ENCODE peak calls at places on chromosomes 11 and 22, in ten cellular contexts. O, G, W, A, D, V, P, Q, N and K are unnamed samples.
A peak's percentile ranks its signal among the peaks of the same experiment; 100 is the strongest.

GRCh38 chr22:24601217-24602104 is 1.5 kb upstream of the GGT1 start:
- DNase-seq in O (peak; percentile 38), G (no peak), W (no peak), A (no peak), D (no peak), V (peak; percentile 59), P (no peak), Q (no peak), N (peak; percentile 80), K (no peak)

GRCh38 chr22:24155597-24156145 is 25.6 kb upstream of the SUSD2 start:
- DNase-seq in O (peak; percentile 65), G (peak; percentile 55), W (peak; percentile 33), A (peak; percentile 60), D (no peak), V (peak; percentile 69), P (no peak), Q (peak; percentile 61), N (peak; percentile 91), K (peak; percentile 10)

GRCh38 chr11:35362571-35362980 is 56.8 kb downstream of the SLC1A2 start:
- DNase-seq in O (no peak), G (no peak), W (no peak), A (no peak), D (no peak), V (no peak), P (no peak), Q (no peak), N (no peak), K (no peak)

GRCh38 chr11:18229501-18229900 is 7.1 kb downstream of the SAA4 start:
- DNase-seq in O (no peak), G (no peak), W (no peak), A (no peak), D (peak; percentile 14), V (no peak), P (no peak), Q (peak; percentile 83), N (no peak), K (no peak)

GRCh38 chr22:49426618-49427266 is 400.9 kb downstream of the BRD1 start:
- DNase-seq in O (no peak), G (no peak), W (no peak), A (no peak), D (no peak), V (no peak), P (no peak), Q (no peak), N (peak; percentile 15), K (no peak)

GRCh38 chr11:64192429-64192828 is 6.5 kb downstream of the STIP1 start:
- DNase-seq in O (no peak), G (no peak), W (no peak), A (no peak), D (no peak), V (no peak), P (no peak), Q (no peak), N (no peak), K (no peak)

GRCh38 chr11:10550503-10550902 is 9.5 kb upstream of the RNF141 start:
- DNase-seq in O (no peak), G (no peak), W (no peak), A (no peak), D (no peak), V (no peak), P (no peak), Q (no peak), N (no peak), K (no peak)

GRCh38 chr11:2768471-2769408 is 68.9 kb upstream of the KCNQ1OT1 start:
- DNase-seq in O (peak; percentile 88), G (no peak), W (no peak), A (no peak), D (no peak), V (peak; percentile 13), P (peak; percentile 17), Q (no peak), N (peak; percentile 60), K (no peak)

GRCh38 chr11:112797653-112798293 is 163.4 kb upstream of the NCAM1 start:
- DNase-seq in O (peak; percentile 85), G (peak; percentile 19), W (no peak), A (no peak), D (no peak), V (peak; percentile 69), P (no peak), Q (peak; percentile 17), N (no peak), K (no peak)

GRCh38 chr11:90542092-90542491 is 319.2 kb upstream of the CHORDC1 start:
- DNase-seq in O (no peak), G (no peak), W (no peak), A (no peak), D (no peak), V (no peak), P (no peak), Q (no peak), N (no peak), K (no peak)

GRCh38 chr11:39786281-39786680 is 1673.2 kb downstream of the LRRC4C start:
- DNase-seq in O (no peak), G (no peak), W (no peak), A (no peak), D (no peak), V (no peak), P (no peak), Q (no peak), N (no peak), K (no peak)

GRCh38 chr11:45655347-45655756 is 10.1 kb downstream of the CHST1 start:
- DNase-seq in O (peak; percentile 71), G (peak; percentile 75), W (peak; percentile 72), A (peak; percentile 12), D (peak; percentile 12), V (peak; percentile 68), P (peak; percentile 68), Q (peak; percentile 77), N (peak; percentile 80), K (peak; percentile 21)

GRCh38 chr11:11411401-11411985 is 58.4 kb upstream of the CSNK2A3 start:
- DNase-seq in O (no peak), G (peak; percentile 68), W (no peak), A (no peak), D (no peak), V (no peak), P (no peak), Q (no peak), N (no peak), K (no peak)

GRCh38 chr11:98798333-98798732 is 222.4 kb upstream of the CNTN5 start:
- DNase-seq in O (no peak), G (no peak), W (no peak), A (no peak), D (no peak), V (no peak), P (no peak), Q (no peak), N (no peak), K (no peak)

GRCh38 chr22:43042101-43042780 is 27.3 kb upstream of the PACSIN2 start:
- DNase-seq in O (peak; percentile 77), G (peak; percentile 83), W (peak; percentile 17), A (no peak), D (no peak), V (no peak), P (no peak), Q (no peak), N (no peak), K (no peak)

GRCh38 chr22:42214625-42215415 is 55.6 kb downstream of the TCF20 start:
- DNase-seq in O (no peak), G (peak; percentile 41), W (no peak), A (no peak), D (no peak), V (no peak), P (no peak), Q (no peak), N (peak; percentile 83), K (no peak)

GRCh38 chr11:117884994-117885393 is 8.5 kb upstream of the FXYD6 start:
- DNase-seq in O (no peak), G (no peak), W (no peak), A (no peak), D (no peak), V (no peak), P (peak; percentile 21), Q (no peak), N (no peak), K (no peak)

GRCh38 chr11:4480577-4481539 is 1.6 kb upstream of the OR52K1 start:
- DNase-seq in O (peak; percentile 56), G (no peak), W (no peak), A (no peak), D (no peak), V (no peak), P (no peak), Q (no peak), N (no peak), K (no peak)

GRCh38 chr22:43060213-43060612 is 29.0 kb downstream of the TTLL1 start:
- DNase-seq in O (peak; percentile 51), G (peak; percentile 16), W (no peak), A (no peak), D (peak; percentile 6), V (peak; percentile 57), P (peak; percentile 48), Q (peak; percentile 67), N (no peak), K (no peak)

GRCh38 chr11:35629914-35630313 is 11.7 kb downstream of the FJX1 start:
- DNase-seq in O (peak; percentile 94), G (no peak), W (no peak), A (no peak), D (no peak), V (no peak), P (peak; percentile 56), Q (no peak), N (no peak), K (no peak)